ENCODE peak calls at places on chromosomes 6 and 20, in five cellular contexts. V is omental fat pad, D is H9, Y is A549, S is colonic mucosa. I is an unnamed sample.

GRCh38 chr20:5153612-5154542 is 27.1 kb downstream of the CDS2 start:
- DNase-seq in V (no peak), D (no peak), Y (no peak), S (no peak), I (no peak)

GRCh38 chr6:36829919-36830544 is 9.2 kb downstream of the CPNE5 start:
- DNase-seq in V (no peak), D (no peak), Y (no peak), S (peak), I (no peak)

GRCh38 chr6:146423450-146423849 is 120.2 kb upstream of the RAB32 start:
- DNase-seq in V (no peak), D (no peak), Y (no peak), S (no peak), I (no peak)

GRCh38 chr20:38338849-38339520 is 7.3 kb upstream of the LBP start:
- DNase-seq in V (no peak), D (peak), Y (no peak), S (no peak), I (no peak)

GRCh38 chr20:14773486-14773885 is 436.1 kb upstream of the FLRT3 start:
- DNase-seq in V (no peak), D (no peak), Y (no peak), S (no peak), I (no peak)

GRCh38 chr6:144659735-144660246 is 374.7 kb downstream of the UTRN start:
- DNase-seq in V (no peak), D (no peak), Y (no peak), S (peak), I (no peak)

GRCh38 chr6:116170358-116171057 is 44.6 kb upstream of the COL10A1 start:
- DNase-seq in V (no peak), D (no peak), Y (no peak), S (no peak), I (no peak)

GRCh38 chr6:119957195-119957594 is 607.6 kb upstream of the MAN1A1 start:
- DNase-seq in V (no peak), D (peak), Y (no peak), S (no peak), I (no peak)

GRCh38 chr6:104952911-104953409 is 3.9 kb upstream of the LIN28B start:
- DNase-seq in V (no peak), D (peak), Y (no peak), S (no peak), I (no peak)

GRCh38 chr20:40319741-40320499 is 369.1 kb downstream of the MAFB start:
- DNase-seq in V (no peak), D (no peak), Y (no peak), S (no peak), I (no peak)

GRCh38 chr20:45905505-45906079 is 6.4 kb downstream of the PLTP start:
- DNase-seq in V (no peak), D (no peak), Y (peak), S (no peak), I (no peak)

GRCh38 chr6:53300656-53301551 is 47.8 kb downstream of the ELOVL5 start:
- DNase-seq in V (no peak), D (no peak), Y (no peak), S (no peak), I (no peak)

GRCh38 chr6:52352239-52353008 is 9.5 kb upstream of the PAQR8 start:
- DNase-seq in V (no peak), D (no peak), Y (peak), S (peak), I (no peak)

GRCh38 chr6:162856885-162857284 is 129.1 kb downstream of the PACRG start:
- DNase-seq in V (no peak), D (peak), Y (peak), S (no peak), I (no peak)

GRCh38 chr20:48098099-48098498 is 312.8 kb upstream of the SULF2 start:
- DNase-seq in V (no peak), D (no peak), Y (no peak), S (no peak), I (no peak)

GRCh38 chr6:75934643-75935472 is 137.6 kb downstream of the IMPG1 start:
- DNase-seq in V (no peak), D (peak), Y (peak), S (peak), I (no peak)

GRCh38 chr6:11172501-11173337 is 59.7 kb downstream of the NEDD9 start:
- DNase-seq in V (peak), D (peak), Y (no peak), S (peak), I (peak)

GRCh38 chr20:38547288-38547825 is 33.6 kb upstream of the ADIG start:
- DNase-seq in V (no peak), D (no peak), Y (no peak), S (no peak), I (no peak)

GRCh38 chr6:33428219-33428890 is 8.5 kb downstream of the SYNGAP1 start:
- DNase-seq in V (no peak), D (peak), Y (peak), S (peak), I (no peak)

GRCh38 chr6:96899019-96899418 is 1.3 kb upstream of the NDUFAF4 start:
- DNase-seq in V (no peak), D (no peak), Y (peak), S (peak), I (no peak)

GRCh38 chr20:4244700-4245485 is 229.5 kb upstream of the RNF24 start:
- DNase-seq in V (no peak), D (no peak), Y (peak), S (peak), I (no peak)

GRCh38 chr6:158817298-158818007 is 1.7 kb downstream of the EZR start:
- DNase-seq in V (no peak), D (no peak), Y (no peak), S (peak), I (peak)

GRCh38 chr6:127182501-127182900 is 64.0 kb downstream of the RSPO3 start:
- DNase-seq in V (no peak), D (no peak), Y (no peak), S (no peak), I (no peak)

GRCh38 chr6:83770910-83771309 is 62.0 kb upstream of the SNAP91 start:
- DNase-seq in V (no peak), D (no peak), Y (no peak), S (no peak), I (no peak)

GRCh38 chr6:150252714-150253444 is 110.0 kb downstream of the PPP1R14C start:
- DNase-seq in V (no peak), D (no peak), Y (no peak), S (no peak), I (no peak)

GRCh38 chr20:16942702-16943101 is 194.5 kb downstream of the OTOR start:
- DNase-seq in V (no peak), D (no peak), Y (no peak), S (no peak), I (no peak)

GRCh38 chr6:34324738-34325444 is 67.6 kb downstream of the NUDT3 start:
- DNase-seq in V (no peak), D (no peak), Y (no peak), S (no peak), I (no peak)

GRCh38 chr6:35786810-35787209 is 6.0 kb downstream of the CLPSL1 start:
- DNase-seq in V (no peak), D (no peak), Y (no peak), S (no peak), I (no peak)

GRCh38 chr6:37174196-37174514 is 4.2 kb downstream of the PIM1 start:
- DNase-seq in V (no peak), D (no peak), Y (no peak), S (no peak), I (no peak)

GRCh38 chr6:146545608-146546007 is 2.0 kb downstream of the RAB32 start:
- DNase-seq in V (no peak), D (no peak), Y (no peak), S (peak), I (no peak)

GRCh38 chr6:50270427-50270826 is 220.7 kb upstream of the DEFB112 start:
- DNase-seq in V (no peak), D (no peak), Y (no peak), S (no peak), I (no peak)

GRCh38 chr6:34695729-34696188 is 808 bp downstream of the ILRUN start:
- DNase-seq in V (no peak), D (no peak), Y (no peak), S (no peak), I (no peak)

GRCh38 chr20:19222520-19223040 is 10.1 kb downstream of the SLC24A3 start:
- DNase-seq in V (no peak), D (no peak), Y (no peak), S (no peak), I (no peak)

GRCh38 chr6:166747644-166748595 is 120.9 kb upstream of the RPS6KA2 start:
- DNase-seq in V (no peak), D (peak), Y (no peak), S (no peak), I (no peak)

DNA sequence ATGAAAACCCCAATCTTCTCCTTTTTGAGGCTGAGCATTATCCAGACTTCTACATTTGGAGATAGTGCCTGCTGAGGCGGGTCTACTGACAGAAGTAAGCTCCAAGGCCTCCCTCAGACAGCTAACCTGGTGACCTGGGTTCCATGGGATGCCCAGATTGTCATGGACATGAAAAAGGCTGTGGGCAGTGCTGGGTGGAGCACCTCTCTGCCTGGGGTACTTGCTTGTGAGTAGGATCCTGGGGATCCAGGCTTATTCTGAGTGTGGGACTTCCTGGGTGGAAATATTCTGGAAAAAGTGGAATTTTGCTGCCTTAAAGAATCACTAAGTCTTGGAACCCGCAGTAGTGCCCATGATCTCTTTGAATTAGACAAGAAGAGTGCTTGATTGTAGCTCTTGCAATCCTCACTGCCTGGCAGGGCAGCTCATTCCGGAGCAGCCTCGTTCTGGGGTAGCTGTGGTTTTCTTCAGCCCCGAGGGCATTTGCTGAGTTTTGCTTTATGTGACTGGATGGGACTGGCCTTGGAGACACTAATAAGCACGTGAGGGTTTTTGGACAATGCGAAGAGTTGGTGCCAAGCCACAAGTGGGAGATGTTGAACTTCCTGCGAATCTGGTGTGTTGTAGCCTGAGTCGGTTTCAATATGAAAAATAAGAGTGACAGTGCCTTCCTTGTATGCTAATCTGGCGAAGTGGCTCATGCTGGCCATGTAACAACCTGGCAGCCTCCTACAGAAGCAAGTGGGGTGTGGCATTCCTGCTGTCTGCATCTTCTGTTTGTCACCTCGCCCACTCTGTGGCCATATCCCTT is 28.2 kb downstream of the SNRNP48 start:
- DNase-seq in V (no peak), D (no peak), Y (no peak), S (no peak), I (no peak)
- TF ChIP-seq CTCF in V (no peak), D (no peak), Y (no peak), S (no peak), I (no peak)

DNA sequence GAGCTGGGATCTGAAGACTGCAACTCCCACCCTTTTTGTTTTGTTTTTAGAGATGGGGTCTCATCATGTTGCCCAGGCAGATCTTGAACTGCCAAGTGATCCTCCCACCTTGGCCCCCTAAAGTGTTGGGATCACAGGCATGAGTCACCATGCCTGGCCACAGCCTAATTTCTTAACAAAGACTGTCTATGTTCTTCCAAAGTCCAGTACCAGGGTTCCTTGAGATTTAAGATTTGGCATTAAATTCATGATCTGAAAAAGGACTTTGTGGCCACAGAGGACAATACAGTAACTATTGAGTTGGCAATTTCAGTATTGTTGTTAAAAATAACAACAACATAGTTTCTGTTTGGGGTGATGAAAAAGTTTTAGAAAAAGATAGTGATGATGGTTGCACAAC is 28.7 kb upstream of the BEND3 start:
- DNase-seq in V (no peak), D (no peak), Y (no peak), S (no peak), I (no peak)
- TF ChIP-seq CTCF in V (no peak), D (no peak), Y (no peak), S (no peak), I (no peak)

GRCh38 chr20:63186528-63187316 is 29.2 kb downstream of the YTHDF1 start:
- DNase-seq in V (no peak), D (no peak), Y (no peak), S (peak), I (no peak)

GRCh38 chr20:63188159-63188442 is 27.8 kb downstream of the YTHDF1 start:
- DNase-seq in V (no peak), D (no peak), Y (no peak), S (no peak), I (no peak)

GRCh38 chr20:63187338-63188158 is 28.4 kb downstream of the YTHDF1 start:
- DNase-seq in V (no peak), D (no peak), Y (no peak), S (no peak), I (no peak)

GRCh38 chr20:63185215-63185796 is 30.6 kb downstream of the YTHDF1 start:
- DNase-seq in V (no peak), D (no peak), Y (no peak), S (no peak), I (no peak)

GRCh38 chr20:63186084-63186483 is 29.8 kb downstream of the YTHDF1 start:
- DNase-seq in V (no peak), D (no peak), Y (no peak), S (no peak), I (no peak)
- TF ChIP-seq CTCF in V (no peak), D (no peak), Y (no peak), S (no peak), I (no peak)

DNA sequence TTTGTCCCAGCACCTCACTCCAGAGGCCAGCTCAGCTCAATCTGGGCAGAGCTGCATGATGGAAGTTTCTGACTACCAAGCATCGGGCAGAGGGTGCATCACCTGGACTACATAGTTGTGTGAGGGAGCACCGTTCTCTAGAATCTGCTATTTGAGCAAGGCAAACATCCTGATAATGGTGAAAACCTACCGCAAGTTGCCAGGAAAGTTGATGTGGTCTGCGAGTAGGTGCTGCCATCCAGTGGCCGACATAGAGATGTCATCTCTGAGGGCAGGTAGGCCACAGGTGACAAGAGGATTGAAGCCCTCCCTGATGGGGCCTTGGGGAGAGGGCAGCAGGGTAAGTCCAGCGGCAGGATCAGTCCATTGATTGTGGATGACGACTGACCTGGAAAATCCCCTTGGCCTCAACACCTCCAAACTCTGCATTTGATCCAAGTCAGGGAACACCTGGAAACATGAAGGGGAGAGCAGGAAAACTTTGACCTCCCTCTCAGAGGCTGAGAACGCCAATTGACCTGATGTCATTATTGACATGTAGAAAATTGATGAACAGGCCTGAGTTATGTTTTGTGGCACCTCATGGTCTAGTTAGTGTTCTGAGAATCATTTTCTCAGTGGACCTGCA is 3.9 kb upstream of the LPA start:
- DNase-seq in V (no peak), D (peak), Y (peak), S (no peak), I (no peak)
- TF ChIP-seq CTCF in V (no peak), D (peak), Y (peak), S (peak), I (no peak)

DNA sequence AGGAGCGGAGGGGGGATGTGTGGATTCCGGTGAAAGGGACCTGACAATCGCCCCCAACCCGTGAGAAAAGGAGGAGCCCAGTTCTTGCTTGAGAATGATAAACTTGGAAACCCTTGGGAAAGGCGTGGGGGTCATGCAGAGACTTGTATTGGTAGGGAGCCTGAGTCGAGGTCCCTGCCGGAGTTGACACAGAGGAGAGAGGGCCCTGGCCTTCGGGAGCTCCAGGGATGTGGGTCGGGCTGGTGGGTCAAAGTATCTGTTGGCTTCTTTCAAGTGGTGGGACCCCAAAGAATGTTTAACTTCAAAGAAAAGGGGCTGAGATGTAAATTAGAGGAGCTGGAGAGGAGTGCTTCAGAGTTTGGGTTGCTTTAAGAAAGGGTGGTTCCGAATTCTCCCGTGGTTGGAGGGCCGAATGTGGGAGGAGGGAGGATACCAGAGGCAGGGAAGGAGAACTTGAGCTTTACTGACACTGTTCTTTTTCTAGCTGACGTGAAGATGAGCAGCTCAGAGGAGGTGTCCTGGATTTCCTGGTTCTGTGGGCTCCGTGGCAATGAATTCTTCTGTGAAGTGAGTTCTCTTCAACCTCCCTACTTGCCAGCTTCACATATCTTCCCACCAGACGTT is 569 bp downstream of the CSNK2B start:
- DNase-seq in V (no peak), D (no peak), Y (no peak), S (no peak), I (no peak)
- TF ChIP-seq CTCF in V (no peak), D (no peak), Y (no peak), S (no peak), I (no peak)

GRCh38 chr20:44092551-44093248 is 94.3 kb downstream of the JPH2 start:
- DNase-seq in V (no peak), D (peak), Y (no peak), S (peak), I (no peak)

GRCh38 chr20:44095831-44096230 is 91.2 kb downstream of the JPH2 start:
- DNase-seq in V (no peak), D (no peak), Y (no peak), S (no peak), I (no peak)

GRCh38 chr20:44091026-44091425 is 96.0 kb downstream of the JPH2 start:
- DNase-seq in V (no peak), D (peak), Y (no peak), S (no peak), I (no peak)

GRCh38 chr20:44089987-44090674 is 96.9 kb downstream of the JPH2 start:
- DNase-seq in V (no peak), D (no peak), Y (peak), S (peak), I (no peak)

DNA sequence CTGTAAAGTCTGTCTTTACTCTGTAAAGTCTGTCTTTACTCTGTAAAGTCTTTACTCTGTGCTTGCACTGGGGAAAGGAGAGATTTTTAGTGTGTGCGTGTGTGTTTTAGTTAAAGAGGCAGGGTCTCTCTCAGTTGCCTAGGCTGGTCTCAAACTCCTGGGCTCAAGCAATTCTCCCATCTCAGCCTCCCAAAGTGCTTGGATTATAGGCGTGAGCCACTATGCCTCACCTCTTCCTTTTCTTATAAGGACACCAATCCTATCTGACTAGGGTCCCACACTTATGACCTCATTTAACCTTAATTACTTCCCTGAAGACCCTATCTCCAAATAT is 93.8 kb downstream of the JPH2 start:
- DNase-seq in V (no peak), D (no peak), Y (no peak), S (no peak), I (no peak)
- TF ChIP-seq CTCF in V (no peak), D (peak), Y (peak), S (no peak), I (no peak)

DNA sequence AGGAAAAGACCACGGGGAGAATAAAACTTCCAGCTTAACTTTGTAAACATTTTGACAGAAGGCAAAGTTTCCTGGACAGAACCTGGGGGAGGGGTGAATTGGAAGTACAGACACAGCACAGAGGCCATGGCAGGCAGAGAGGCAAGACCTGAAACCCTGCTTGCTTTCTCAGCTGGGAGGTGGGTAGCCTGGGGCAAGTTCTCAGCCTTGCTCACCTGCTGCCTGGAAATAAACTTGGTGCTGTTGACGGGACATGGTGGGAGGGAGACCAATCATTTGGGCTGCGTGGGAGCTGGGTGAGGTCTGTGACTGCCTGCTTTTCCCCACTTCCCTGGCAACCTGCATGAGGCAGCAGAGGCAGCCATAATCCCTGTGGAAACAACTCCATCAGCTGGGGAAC is 221.3 kb downstream of the MOXD1 start:
- DNase-seq in V (no peak), D (no peak), Y (no peak), S (no peak), I (no peak)
- TF ChIP-seq CTCF in V (no peak), D (no peak), Y (no peak), S (no peak), I (no peak)

GRCh38 chr6:39892490-39893129 is 41.7 kb downstream of the MOCS1 start:
- DNase-seq in V (no peak), D (peak), Y (peak), S (peak), I (no peak)
- TF ChIP-seq CTCF in V (no peak), D (peak), Y (peak), S (peak), I (no peak)

I was measured in mesothelial cell of epicardium.